ENCODE peak calls at places on chromosomes 7 and 10, in nine cellular contexts. One of them, this sample, is unnamed.

GRCh38 chr10:88159127-88159829 is 295.9 kb downstream of the PTEN start:
- DNase-seq in suprapubic skin: no peak
- DNase-seq in transverse colon: no peak
- DNase-seq in lower leg skin: no peak
- DNase-seq in A549: no peak
- DNase-seq in CD8-positive, alpha-beta T cell: no peak
- DNase-seq in pancreas: no peak
- DNase-seq in tibial artery: no peak
- DNase-seq in body of pancreas: no peak
- DNase-seq in this sample: no peak

GRCh38 chr7:101104193-101104713 is 19.0 kb downstream of the TRIM56 start:
- DNase-seq in suprapubic skin: no peak
- DNase-seq in transverse colon: no peak
- DNase-seq in lower leg skin: no peak
- DNase-seq in A549: no peak
- DNase-seq in CD8-positive, alpha-beta T cell: no peak
- DNase-seq in pancreas: no peak
- DNase-seq in tibial artery: no peak
- DNase-seq in body of pancreas: no peak
- DNase-seq in this sample: no peak

GRCh38 chr7:150341263-150342118 is at the start of gene RARRES2:
- DNase-seq in suprapubic skin: peak
- DNase-seq in transverse colon: peak
- DNase-seq in lower leg skin: peak
- DNase-seq in A549: no peak
- DNase-seq in CD8-positive, alpha-beta T cell: no peak
- DNase-seq in pancreas: peak
- DNase-seq in tibial artery: no peak
- DNase-seq in body of pancreas: peak
- DNase-seq in this sample: no peak

GRCh38 chr7:142010952-142011548 is 15.4 kb downstream of the MGAM start:
- DNase-seq in suprapubic skin: no peak
- DNase-seq in transverse colon: no peak
- DNase-seq in lower leg skin: no peak
- DNase-seq in A549: no peak
- DNase-seq in CD8-positive, alpha-beta T cell: no peak
- DNase-seq in pancreas: no peak
- DNase-seq in tibial artery: no peak
- DNase-seq in body of pancreas: no peak
- DNase-seq in this sample: no peak

GRCh38 chr7:149616898-149617297 is 119.3 kb upstream of the ZNF746 start:
- DNase-seq in suprapubic skin: peak
- DNase-seq in transverse colon: no peak
- DNase-seq in lower leg skin: no peak
- DNase-seq in A549: no peak
- DNase-seq in CD8-positive, alpha-beta T cell: no peak
- DNase-seq in pancreas: no peak
- DNase-seq in tibial artery: no peak
- DNase-seq in body of pancreas: no peak
- DNase-seq in this sample: no peak

GRCh38 chr10:112953760-112954159 is 3.7 kb downstream of the TCF7L2 start:
- DNase-seq in suprapubic skin: no peak
- DNase-seq in transverse colon: no peak
- DNase-seq in lower leg skin: peak
- DNase-seq in A549: no peak
- DNase-seq in CD8-positive, alpha-beta T cell: no peak
- DNase-seq in pancreas: no peak
- DNase-seq in tibial artery: peak
- DNase-seq in body of pancreas: no peak
- DNase-seq in this sample: no peak

GRCh38 chr10:32017044-32017443 is 39.2 kb downstream of the KIF5B start:
- DNase-seq in suprapubic skin: no peak
- DNase-seq in transverse colon: no peak
- DNase-seq in lower leg skin: no peak
- DNase-seq in A549: no peak
- DNase-seq in CD8-positive, alpha-beta T cell: no peak
- DNase-seq in pancreas: no peak
- DNase-seq in tibial artery: no peak
- DNase-seq in body of pancreas: no peak
- DNase-seq in this sample: no peak

GRCh38 chr10:25047902-25048301 is 31.5 kb downstream of the THNSL1 start:
- DNase-seq in suprapubic skin: no peak
- DNase-seq in transverse colon: no peak
- DNase-seq in lower leg skin: no peak
- DNase-seq in A549: no peak
- DNase-seq in CD8-positive, alpha-beta T cell: no peak
- DNase-seq in pancreas: no peak
- DNase-seq in tibial artery: no peak
- DNase-seq in body of pancreas: no peak
- DNase-seq in this sample: peak

GRCh38 chr7:91039033-91039432 is 225.2 kb upstream of the FZD1 start:
- DNase-seq in suprapubic skin: no peak
- DNase-seq in transverse colon: no peak
- DNase-seq in lower leg skin: no peak
- DNase-seq in A549: no peak
- DNase-seq in CD8-positive, alpha-beta T cell: no peak
- DNase-seq in pancreas: no peak
- DNase-seq in tibial artery: no peak
- DNase-seq in body of pancreas: no peak
- DNase-seq in this sample: no peak

GRCh38 chr10:98879486-98879885 is 356.2 kb downstream of the HPSE2 start:
- DNase-seq in suprapubic skin: no peak
- DNase-seq in transverse colon: no peak
- DNase-seq in lower leg skin: no peak
- DNase-seq in A549: no peak
- DNase-seq in CD8-positive, alpha-beta T cell: no peak
- DNase-seq in pancreas: no peak
- DNase-seq in tibial artery: no peak
- DNase-seq in body of pancreas: no peak
- DNase-seq in this sample: no peak

GRCh38 chr10:103967433-103968142 is 648 bp downstream of the SLK start:
- DNase-seq in suprapubic skin: no peak
- DNase-seq in transverse colon: peak
- DNase-seq in lower leg skin: no peak
- DNase-seq in A549: peak
- DNase-seq in CD8-positive, alpha-beta T cell: peak
- DNase-seq in pancreas: no peak
- DNase-seq in tibial artery: no peak
- DNase-seq in body of pancreas: no peak
- DNase-seq in this sample: no peak

GRCh38 chr7:41054960-41055700 is 647.8 kb downstream of the INHBA start:
- DNase-seq in suprapubic skin: no peak
- DNase-seq in transverse colon: no peak
- DNase-seq in lower leg skin: no peak
- DNase-seq in A549: no peak
- DNase-seq in CD8-positive, alpha-beta T cell: no peak
- DNase-seq in pancreas: no peak
- DNase-seq in tibial artery: no peak
- DNase-seq in body of pancreas: no peak
- DNase-seq in this sample: no peak

GRCh38 chr7:137403282-137403681 is 59.7 kb upstream of the PTN start:
- DNase-seq in suprapubic skin: no peak
- DNase-seq in transverse colon: no peak
- DNase-seq in lower leg skin: no peak
- DNase-seq in A549: no peak
- DNase-seq in CD8-positive, alpha-beta T cell: no peak
- DNase-seq in pancreas: no peak
- DNase-seq in tibial artery: no peak
- DNase-seq in body of pancreas: no peak
- DNase-seq in this sample: no peak

GRCh38 chr10:34994565-34995142 is 95.5 kb downstream of the CUL2 start:
- DNase-seq in suprapubic skin: no peak
- DNase-seq in transverse colon: peak
- DNase-seq in lower leg skin: no peak
- DNase-seq in A549: peak
- DNase-seq in CD8-positive, alpha-beta T cell: peak
- DNase-seq in pancreas: peak
- DNase-seq in tibial artery: no peak
- DNase-seq in body of pancreas: peak
- DNase-seq in this sample: peak

GRCh38 chr7:17078298-17078697 is 196.5 kb upstream of the AGR3 start:
- DNase-seq in suprapubic skin: no peak
- DNase-seq in transverse colon: no peak
- DNase-seq in lower leg skin: no peak
- DNase-seq in A549: no peak
- DNase-seq in CD8-positive, alpha-beta T cell: no peak
- DNase-seq in pancreas: no peak
- DNase-seq in tibial artery: no peak
- DNase-seq in body of pancreas: no peak
- DNase-seq in this sample: no peak

GRCh38 chr10:7408003-7408493 is 2.8 kb downstream of the SFMBT2 start:
- DNase-seq in suprapubic skin: peak
- DNase-seq in transverse colon: peak
- DNase-seq in lower leg skin: peak
- DNase-seq in A549: no peak
- DNase-seq in CD8-positive, alpha-beta T cell: peak
- DNase-seq in pancreas: no peak
- DNase-seq in tibial artery: peak
- DNase-seq in body of pancreas: peak
- DNase-seq in this sample: no peak

GRCh38 chr7:100689230-100690135 is 4.6 kb downstream of the GIGYF1 start:
- DNase-seq in suprapubic skin: no peak
- DNase-seq in transverse colon: no peak
- DNase-seq in lower leg skin: no peak
- DNase-seq in A549: no peak
- DNase-seq in CD8-positive, alpha-beta T cell: no peak
- DNase-seq in pancreas: no peak
- DNase-seq in tibial artery: no peak
- DNase-seq in body of pancreas: no peak
- DNase-seq in this sample: no peak

GRCh38 chr10:102648889-102649752 is 4.8 kb downstream of the TRIM8 start:
- DNase-seq in suprapubic skin: no peak
- DNase-seq in transverse colon: no peak
- DNase-seq in lower leg skin: no peak
- DNase-seq in A549: no peak
- DNase-seq in CD8-positive, alpha-beta T cell: peak
- DNase-seq in pancreas: no peak
- DNase-seq in tibial artery: no peak
- DNase-seq in body of pancreas: peak
- DNase-seq in this sample: no peak

GRCh38 chr7:96773483-96773882 is 63.8 kb upstream of the SEM1 start:
- DNase-seq in suprapubic skin: no peak
- DNase-seq in transverse colon: no peak
- DNase-seq in lower leg skin: no peak
- DNase-seq in A549: no peak
- DNase-seq in CD8-positive, alpha-beta T cell: no peak
- DNase-seq in pancreas: no peak
- DNase-seq in tibial artery: no peak
- DNase-seq in body of pancreas: no peak
- DNase-seq in this sample: no peak

GRCh38 chr10:29306688-29307087 is 17.8 kb downstream of the LYZL1 start:
- DNase-seq in suprapubic skin: no peak
- DNase-seq in transverse colon: no peak
- DNase-seq in lower leg skin: no peak
- DNase-seq in A549: no peak
- DNase-seq in CD8-positive, alpha-beta T cell: no peak
- DNase-seq in pancreas: no peak
- DNase-seq in tibial artery: no peak
- DNase-seq in body of pancreas: no peak
- DNase-seq in this sample: no peak
- TF ChIP-seq CTCF in suprapubic skin: no peak
- TF ChIP-seq CTCF in transverse colon: no peak
- TF ChIP-seq CTCF in lower leg skin: no peak
- TF ChIP-seq CTCF in A549: no peak
- TF ChIP-seq CTCF in CD8-positive, alpha-beta T cell: no peak
- TF ChIP-seq CTCF in pancreas: no peak
- TF ChIP-seq CTCF in tibial artery: no peak
- TF ChIP-seq CTCF in body of pancreas: no peak
- TF ChIP-seq CTCF in this sample: no peak

DNA sequence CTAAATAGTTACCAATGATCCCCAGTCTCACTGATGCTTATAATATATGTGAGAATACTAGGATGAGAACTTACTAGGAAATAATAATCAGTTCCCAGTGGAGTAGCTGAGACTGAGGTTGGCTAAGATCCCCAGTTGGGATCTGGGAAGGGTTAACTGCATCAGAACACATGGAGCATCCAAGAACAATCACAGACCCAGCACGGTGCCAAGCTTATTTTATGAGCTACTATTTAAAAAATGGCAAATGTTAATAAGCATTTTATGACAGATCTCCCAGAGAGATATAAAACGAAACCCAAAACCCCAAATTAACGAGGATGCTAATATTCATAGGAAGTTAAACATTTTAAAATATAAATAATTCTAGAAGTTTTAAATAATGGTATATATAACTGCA is 379.5 kb downstream of the THSD7A start:
- DNase-seq in suprapubic skin: no peak
- DNase-seq in transverse colon: no peak
- DNase-seq in lower leg skin: no peak
- DNase-seq in A549: no peak
- DNase-seq in CD8-positive, alpha-beta T cell: no peak
- DNase-seq in pancreas: no peak
- DNase-seq in tibial artery: no peak
- DNase-seq in body of pancreas: no peak
- DNase-seq in this sample: no peak
- H3K4me3 ChIP-seq in suprapubic skin: no peak
- H3K4me3 ChIP-seq in transverse colon: no peak
- H3K4me3 ChIP-seq in lower leg skin: no peak
- H3K4me3 ChIP-seq in A549: no peak
- H3K4me3 ChIP-seq in CD8-positive, alpha-beta T cell: no peak
- H3K4me3 ChIP-seq in pancreas: no peak
- H3K4me3 ChIP-seq in tibial artery: no peak
- H3K4me3 ChIP-seq in body of pancreas: no peak
- H3K4me3 ChIP-seq in this sample: no peak

GRCh38 chr7:45084901-45085618 is 3.7 kb downstream of the NACAD start:
- DNase-seq in suprapubic skin: no peak
- DNase-seq in transverse colon: no peak
- DNase-seq in lower leg skin: no peak
- DNase-seq in A549: no peak
- DNase-seq in CD8-positive, alpha-beta T cell: no peak
- DNase-seq in pancreas: no peak
- DNase-seq in tibial artery: no peak
- DNase-seq in body of pancreas: no peak
- DNase-seq in this sample: no peak
- TF ChIP-seq CTCF in suprapubic skin: no peak
- TF ChIP-seq CTCF in transverse colon: no peak
- TF ChIP-seq CTCF in lower leg skin: no peak
- TF ChIP-seq CTCF in A549: no peak
- TF ChIP-seq CTCF in CD8-positive, alpha-beta T cell: no peak
- TF ChIP-seq CTCF in pancreas: no peak
- TF ChIP-seq CTCF in tibial artery: no peak
- TF ChIP-seq CTCF in body of pancreas: no peak
- TF ChIP-seq CTCF in this sample: no peak

GRCh38 chr10:95876756-95877155 is 31.0 kb upstream of the CC2D2B start:
- DNase-seq in suprapubic skin: no peak
- DNase-seq in transverse colon: no peak
- DNase-seq in lower leg skin: no peak
- DNase-seq in A549: no peak
- DNase-seq in CD8-positive, alpha-beta T cell: no peak
- DNase-seq in pancreas: no peak
- DNase-seq in tibial artery: no peak
- DNase-seq in body of pancreas: no peak
- DNase-seq in this sample: no peak

GRCh38 chr10:95880704-95881103 is 27.1 kb upstream of the CC2D2B start:
- DNase-seq in suprapubic skin: no peak
- DNase-seq in transverse colon: no peak
- DNase-seq in lower leg skin: no peak
- DNase-seq in A549: no peak
- DNase-seq in CD8-positive, alpha-beta T cell: no peak
- DNase-seq in pancreas: no peak
- DNase-seq in tibial artery: no peak
- DNase-seq in body of pancreas: no peak
- DNase-seq in this sample: no peak

GRCh38 chr10:95877881-95878280 is 29.9 kb upstream of the CC2D2B start:
- DNase-seq in suprapubic skin: no peak
- DNase-seq in transverse colon: no peak
- DNase-seq in lower leg skin: no peak
- DNase-seq in A549: no peak
- DNase-seq in CD8-positive, alpha-beta T cell: no peak
- DNase-seq in pancreas: no peak
- DNase-seq in tibial artery: no peak
- DNase-seq in body of pancreas: no peak
- DNase-seq in this sample: no peak

GRCh38 chr10:95881316-95881715 is 26.5 kb upstream of the CC2D2B start:
- DNase-seq in suprapubic skin: no peak
- DNase-seq in transverse colon: no peak
- DNase-seq in lower leg skin: no peak
- DNase-seq in A549: no peak
- DNase-seq in CD8-positive, alpha-beta T cell: no peak
- DNase-seq in pancreas: no peak
- DNase-seq in tibial artery: no peak
- DNase-seq in body of pancreas: no peak
- DNase-seq in this sample: no peak
- H3K4me3 ChIP-seq in suprapubic skin: no peak
- H3K4me3 ChIP-seq in transverse colon: no peak
- H3K4me3 ChIP-seq in lower leg skin: no peak
- H3K4me3 ChIP-seq in A549: no peak
- H3K4me3 ChIP-seq in CD8-positive, alpha-beta T cell: no peak
- H3K4me3 ChIP-seq in pancreas: no peak
- H3K4me3 ChIP-seq in tibial artery: no peak
- H3K4me3 ChIP-seq in body of pancreas: no peak
- H3K4me3 ChIP-seq in this sample: no peak